ENCODE peak calls at places on chromosome 12, in ten cellular contexts. Z is NCI-H1092 treated with DMSO at 0.1 percent for 48 hours; Q is activated CD4-positive, alpha-beta T cell treated with anti-CD3 and anti-CD28 coated beads for 24 hours; V is NCI-H2107; G is stimulated activated CD8-positive, alpha-beta memory T cell treated with anti-CD3 and anti-CD28 coated beads, Interleukin-7, amount 100 ng/mL, for 1 hour; X is SK-N-SH; J is KBM-7; D is stimulated activated CD4-positive, alpha-beta T cell treated with anti-CD3 and anti-CD28 coated beads, Interleukin-12 subunit alpha, Interleukin-12 subunit beta, amount 100 ng/mL, for 4 hours; F is PC-3; I is activated CD4-positive, CD25-positive, alpha-beta regulatory T cell. L is an unnamed sample.

GRCh38 chr12:32331133-32331532 is 68.2 kb upstream of the FGD4 start:
- DNase-seq in Z (no peak), Q (no peak), V (no peak), G (no peak), X (no peak), J (no peak), D (no peak), F (peak; percentile 18), I (no peak), L (no peak)

GRCh38 chr12:6041891-6042290 is 82.6 kb downstream of the VWF start:
- DNase-seq in Z (no peak), Q (no peak), V (no peak), G (no peak), X (no peak), J (no peak), D (no peak), F (no peak), I (no peak), L (no peak)

GRCh38 chr12:115135800-115136211 is 451.8 kb upstream of the TBX3 start:
- DNase-seq in Z (peak; percentile 88), Q (no peak), V (no peak), G (no peak), X (no peak), J (no peak), D (no peak), F (no peak), I (no peak), L (no peak)

GRCh38 chr12:119684730-119685129 is 16.8 kb downstream of the PRKAB1 start:
- DNase-seq in Z (no peak), Q (no peak), V (no peak), G (no peak), X (no peak), J (no peak), D (no peak), F (no peak), I (no peak), L (no peak)

GRCh38 chr12:130337476-130338303 is at the start of gene PIWIL1:
- DNase-seq in Z (no peak), Q (no peak), V (no peak), G (no peak), X (peak; percentile 94), J (no peak), D (no peak), F (no peak), I (no peak), L (no peak)

GRCh38 chr12:116880817-116881324 is 370 bp downstream of the HRK start:
- DNase-seq in Z (peak; percentile 63), Q (no peak), V (peak; percentile 63), G (no peak), X (peak; percentile 83), J (peak; percentile 58), D (peak; percentile 25), F (peak; percentile 72), I (no peak), L (no peak)

GRCh38 chr12:30320561-30320960 is 375.1 kb downstream of the IPO8 start:
- DNase-seq in Z (no peak), Q (no peak), V (no peak), G (no peak), X (no peak), J (no peak), D (no peak), F (no peak), I (no peak), L (no peak)

GRCh38 chr12:11881835-11882234 is 188.9 kb upstream of the BCL2L14 start:
- DNase-seq in Z (no peak), Q (no peak), V (no peak), G (no peak), X (no peak), J (no peak), D (no peak), F (no peak), I (no peak), L (no peak)

GRCh38 chr12:13250416-13250815 is 53.9 kb downstream of the EMP1 start:
- DNase-seq in Z (no peak), Q (no peak), V (no peak), G (no peak), X (no peak), J (no peak), D (no peak), F (peak; percentile 76), I (no peak), L (no peak)

GRCh38 chr12:262817-263216 is at the start of gene SLC6A13:
- DNase-seq in Z (no peak), Q (no peak), V (no peak), G (no peak), X (no peak), J (no peak), D (no peak), F (no peak), I (no peak), L (no peak)

GRCh38 chr12:130509454-130509853 is 171.8 kb downstream of the PIWIL1 start:
- DNase-seq in Z (no peak), Q (no peak), V (no peak), G (no peak), X (no peak), J (no peak), D (no peak), F (no peak), I (no peak), L (no peak)

GRCh38 chr12:109716512-109717389 is 3.1 kb downstream of the FAM222A start:
- DNase-seq in Z (peak; percentile 69), Q (no peak), V (no peak), G (no peak), X (peak; percentile 27), J (no peak), D (no peak), F (no peak), I (no peak), L (no peak)

GRCh38 chr12:131454418-131455217 is 256.3 kb upstream of the SFSWAP start:
- DNase-seq in Z (peak; percentile 13), Q (peak; percentile 13), V (no peak), G (no peak), X (peak; percentile 90), J (peak; percentile 73), D (peak; percentile 22), F (peak; percentile 74), I (no peak), L (no peak)

GRCh38 chr12:82756303-82756702 is 69.6 kb downstream of the TMTC2 start:
- DNase-seq in Z (no peak), Q (no peak), V (no peak), G (no peak), X (no peak), J (no peak), D (no peak), F (no peak), I (no peak), L (no peak)